ENCODE peak calls at places on chromosomes 16 and 17, in five cellular contexts. L is prostate gland, C is aorta, F is heart left ventricle, T is keratinocyte. V is an unnamed sample.

GRCh38 chr16:11566398-11566797 is 20.3 kb downstream of the LITAF start:
- DNase-seq in C (peak; percentile 23), F (no peak), L (no peak), T (no peak), V (peak; percentile 41)

GRCh38 chr16:21167360-21167759 is 8.9 kb downstream of the LDAF1 start:
- DNase-seq in L (no peak), F (no peak), T (no peak), C (no peak), V (no peak)

GRCh38 chr17:78664476-78665384 is 87.5 kb upstream of the DNAH17 start:
- DNase-seq in T (no peak), C (peak; percentile 62), L (no peak), F (no peak), V (no peak)

GRCh38 chr16:83901101-83901500 is 2.2 kb downstream of the MLYCD start:
- DNase-seq in T (no peak), F (no peak), C (no peak), L (no peak), V (no peak)

GRCh38 chr16:22632621-22633020 is 121.9 kb downstream of the NPIPB5 start:
- DNase-seq in C (no peak), T (no peak), L (no peak), F (no peak), V (no peak)

GRCh38 chr17:79831367-79832210 is 7.7 kb downstream of the CBX4 start:
- DNase-seq in C (peak; percentile 86), L (peak; percentile 73), T (no peak), F (peak; percentile 72), V (peak; percentile 93)

GRCh38 chr17:43956222-43956621 is 2.5 kb upstream of the PYY start:
- DNase-seq in L (no peak), T (no peak), C (no peak), F (no peak), V (peak; percentile 8)

GRCh38 chr17:43875476-43876147 is 28.6 kb downstream of the CD300LG start:
- DNase-seq in F (no peak), T (no peak), C (no peak), L (no peak), V (peak; percentile 37)

GRCh38 chr16:60771138-60771537 is 1265.1 kb downstream of the CDH8 start:
- DNase-seq in L (no peak), F (no peak), C (no peak), T (no peak), V (no peak)

GRCh38 chr17:65587602-65588193 is 26.2 kb upstream of the AXIN2 start:
- DNase-seq in L (no peak), C (no peak), F (peak; percentile 24), T (no peak), V (peak; percentile 32)

GRCh38 chr16:84062734-84063640 is 20.4 kb upstream of the SLC38A8 start:
- DNase-seq in C (peak; percentile 92), T (no peak), F (peak; percentile 73), L (peak; percentile 51), V (peak; percentile 80)

GRCh38 chr17:50688168-50688719 is 19.5 kb downstream of the ANKRD40 start:
- DNase-seq in L (no peak), F (no peak), T (no peak), C (no peak), V (peak; percentile 35)
- H3K4me1 ChIP-seq in L (peaks cover 23% of the 10 kb centered on the region), F (peaks cover 21% of the 10 kb centered on the region), T (peaks cover 21% of the 10 kb centered on the region), C (peaks cover 7% of the 10 kb centered on the region), V (peaks cover 38% of the 10 kb centered on the region)

DNA sequence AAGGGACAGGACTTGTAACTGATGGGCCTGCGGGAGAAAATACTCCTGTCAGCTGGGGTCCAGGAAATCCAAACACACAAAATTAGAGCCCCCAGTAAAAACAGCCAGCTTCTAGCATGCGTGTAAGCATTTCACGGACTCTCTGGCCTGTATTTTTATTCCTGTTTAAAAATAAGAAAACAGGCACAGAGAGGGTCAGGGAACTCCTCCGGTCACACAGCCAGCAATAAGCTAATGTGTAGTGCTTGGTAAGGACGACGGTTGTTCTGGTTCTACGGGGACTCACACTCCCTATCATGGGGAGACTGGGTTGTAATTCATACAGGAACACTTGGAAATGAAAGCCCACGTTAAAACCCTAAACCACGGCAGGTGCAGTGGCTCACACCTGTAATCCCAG is 1.5 kb upstream of the TCF25 start:
- DNase-seq in C (no peak), F (no peak), T (no peak), L (no peak), V (no peak)
- H3K4me3 ChIP-seq in C (no peak overlapping the region), F (no peak overlapping the region), T (no peak overlapping the region), L (no peak overlapping the region), V (no peak overlapping the region)

DNA sequence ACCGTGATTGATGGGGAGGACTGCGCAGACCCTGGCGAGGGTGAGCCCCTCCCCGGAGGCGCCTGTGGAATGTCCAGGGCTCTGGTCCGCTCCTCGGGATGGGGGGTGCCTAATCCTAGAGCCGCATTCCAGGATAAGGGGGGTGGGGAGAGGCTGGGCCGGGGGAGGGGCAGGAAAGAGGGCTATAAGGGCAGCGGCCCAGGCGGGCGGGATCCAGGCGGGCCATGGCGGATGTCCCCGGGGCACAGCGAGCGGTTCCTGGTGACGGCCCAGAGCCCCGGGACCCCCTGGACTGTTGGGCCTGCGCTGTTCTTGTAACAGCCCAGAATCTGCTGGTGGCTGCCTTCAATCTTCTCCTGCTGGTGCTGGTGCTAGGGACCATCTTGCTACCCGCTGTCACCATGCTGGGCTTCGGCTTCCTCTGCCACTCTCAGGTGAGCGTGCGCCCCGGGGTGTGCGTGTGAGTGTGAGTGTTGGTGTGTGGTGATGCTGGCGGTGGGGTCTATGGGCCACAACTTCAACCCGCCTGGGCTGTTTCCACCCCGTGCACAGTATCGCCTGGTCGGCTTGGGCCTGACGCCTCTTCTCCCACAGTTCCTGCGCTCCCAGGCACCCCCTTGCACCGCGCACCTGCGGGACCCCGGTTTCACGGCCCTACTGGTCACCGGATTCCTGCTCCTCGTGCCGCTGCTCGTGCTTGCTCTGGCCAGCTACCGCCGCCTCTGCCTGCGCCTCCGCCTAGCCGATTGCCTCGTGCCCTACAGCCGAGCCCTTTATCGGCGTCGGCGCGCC is at the start of gene TMEM88:
- DNase-seq in L (no peak), C (peak; percentile 84), F (peak; percentile 68), T (no peak), V (peak; percentile 84)
- H3K27ac ChIP-seq in L (peak within 1 kb of the TSS; percentile 80), C (no peak within 1 kb of the TSS), F (peak within 1 kb of the TSS; percentile 85), T (peak within 1 kb of the TSS; percentile 73), V (peak within 1 kb of the TSS; percentile 93)

GRCh38 chr17:50194441-50195195 is 6.8 kb downstream of the COL1A1 start:
- DNase-seq in L (no peak), F (no peak), T (no peak), C (peak; percentile 73), V (no peak)
- H3K4me1 ChIP-seq in L (no peaks in the 10 kb centered on the region), F (peaks cover 9% of the 10 kb centered on the region), T (peaks cover 3% of the 10 kb centered on the region), C (no peaks in the 10 kb centered on the region), V (peaks cover under 1% of the 10 kb centered on the region)

GRCh38 chr17:1031711-1032110 is 34.8 kb downstream of the TIMM22 start:
- DNase-seq in C (peak; percentile 91), T (no peak), F (peak; percentile 83), L (peak; percentile 35), V (peak; percentile 90)

GRCh38 chr17:1032391-1032790 is 35.5 kb downstream of the TIMM22 start:
- DNase-seq in T (no peak), L (no peak), F (no peak), C (no peak), V (no peak)

GRCh38 chr17:1029196-1029911 is 32.4 kb downstream of the TIMM22 start:
- DNase-seq in L (no peak), F (peak; percentile 53), C (peak; percentile 91), T (no peak), V (no peak)

GRCh38 chr17:1029912-1030656 is 33.2 kb downstream of the TIMM22 start:
- DNase-seq in F (no peak), T (no peak), L (no peak), C (no peak), V (no peak)

DNA sequence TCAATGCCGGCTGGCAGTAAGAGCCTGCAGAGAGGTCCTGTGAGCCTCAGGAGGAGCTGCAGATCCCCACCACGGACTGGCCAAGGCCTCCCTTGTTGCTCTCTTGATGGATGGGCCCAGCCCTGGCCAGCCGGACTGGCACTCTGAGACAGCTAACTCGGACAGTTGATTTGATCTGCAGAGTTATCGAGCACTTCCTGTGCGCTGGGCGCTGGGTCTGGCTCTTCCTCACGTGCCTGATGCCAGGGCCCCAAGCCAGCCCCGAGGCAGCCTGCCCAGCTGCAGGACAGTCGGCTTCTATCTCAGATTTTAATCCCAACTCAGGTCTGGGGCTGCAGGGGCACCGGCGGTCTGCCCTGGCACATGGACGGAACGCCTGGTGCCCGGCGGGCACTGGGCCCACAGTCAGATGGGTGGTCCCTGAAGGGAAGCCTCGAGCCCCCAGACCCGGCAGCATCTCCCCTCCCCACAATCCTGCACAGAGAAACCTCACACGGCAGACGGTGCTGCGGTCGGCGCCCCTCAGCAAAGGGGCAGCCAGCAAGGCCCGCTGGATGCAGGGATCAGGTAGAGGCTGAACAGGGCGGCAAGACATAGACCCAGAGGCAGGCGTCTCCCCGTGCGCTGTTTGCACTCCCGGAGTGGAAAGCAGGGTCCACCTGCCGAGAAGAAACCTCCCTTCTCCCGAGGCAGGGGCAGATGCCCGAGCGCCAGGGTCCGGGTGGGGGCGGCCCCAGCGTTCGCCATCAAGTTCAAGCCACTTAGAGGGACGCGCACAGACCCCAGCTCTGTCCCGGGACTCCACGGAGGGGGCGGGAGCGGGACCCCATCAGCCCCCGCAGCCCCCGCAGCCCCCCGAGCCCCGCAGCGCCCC is 34.0 kb downstream of the TIMM22 start:
- DNase-seq in F (no peak), L (peak; percentile 50), T (no peak), C (no peak), V (no peak)
- H3K4me3 ChIP-seq in F (peak overlapping the region; percentile 14), L (peak overlapping the region; percentile 23), T (no peak overlapping the region), C (peak overlapping the region; percentile 39), V (peak overlapping the region; percentile 54)

GRCh38 chr17:8326591-8327583 is 12.8 kb upstream of the ODF4 start:
- DNase-seq in T (no peak), C (peak; percentile 83), F (peak; percentile 47), L (no peak), V (peak; percentile 80)
- H3K27ac ChIP-seq in T (no peak overlapping the region), C (no peak overlapping the region), F (peak overlapping the region; percentile 84), L (no peak overlapping the region), V (peak overlapping the region; percentile 48)

DNA sequence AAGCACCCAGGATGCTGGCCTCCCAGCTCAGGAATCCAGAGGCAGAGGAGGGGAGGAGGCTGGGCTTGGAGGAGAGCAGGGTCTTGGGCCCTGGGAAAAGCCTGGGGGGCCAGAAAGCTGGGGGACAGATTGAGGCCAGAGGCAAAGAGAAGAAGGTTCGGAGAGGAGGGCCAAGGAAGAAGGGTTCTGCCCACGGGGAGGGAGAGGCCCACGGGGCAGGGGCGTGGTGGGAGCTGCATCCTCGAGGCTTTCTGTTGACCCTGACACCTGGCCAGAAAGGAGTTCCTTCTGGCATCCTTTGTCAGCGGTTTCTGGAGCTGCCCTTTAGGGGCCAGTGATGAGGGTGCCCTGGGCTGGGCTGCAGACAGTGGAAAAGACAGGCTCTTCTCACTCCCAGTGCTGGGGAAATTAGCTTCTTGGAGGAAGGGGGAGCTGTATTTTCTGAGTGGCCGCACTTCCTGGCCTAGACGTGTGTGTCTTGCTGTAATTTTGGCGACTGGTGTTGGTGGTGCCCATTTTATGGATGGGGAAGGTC is 308.7 kb downstream of the SEC14L1 start:
- DNase-seq in L (no peak), C (no peak), T (no peak), F (no peak), V (no peak)
- H3K4me1 ChIP-seq in L (peaks cover 54% of the 10 kb centered on the region), C (no peaks in the 10 kb centered on the region), T (peaks cover 52% of the 10 kb centered on the region), F (peaks cover 78% of the 10 kb centered on the region), V (peaks cover 57% of the 10 kb centered on the region)

GRCh38 chr16:3431779-3432219 is 11.5 kb downstream of the ZNF597 start:
- DNase-seq in L (no peak), T (no peak), C (peak; percentile 86), F (peak; percentile 32), V (peak; percentile 74)
- H3K4me3 ChIP-seq in L (no peak overlapping the region), T (no peak overlapping the region), C (no peak overlapping the region), F (no peak overlapping the region), V (peak overlapping the region; percentile 53)